ENCODE peak calls at places on chromosomes 5 and 9, in five cellular contexts. D is psoas muscle; V is activated T-cell treated with anti-CD3 and anti-CD28 coated beads for 1 hour; T is CD4-positive, CD25-positive, alpha-beta regulatory T cell; I is tibial nerve. M is an unnamed sample.

GRCh38 chr9:14343948-14344547 is 30.1 kb upstream of the NFIB start:
- DNase-seq in T (no peak), D (peak), V (no peak), I (no peak), M (no peak)

GRCh38 chr9:128558431-128559310 is 6.3 kb downstream of the SPTAN1 start:
- DNase-seq in I (peak), V (no peak), D (peak), T (peak), M (peak)

GRCh38 chr5:57311251-57311650 is 137.4 kb downstream of the GPBP1 start:
- DNase-seq in D (no peak), V (no peak), T (no peak), I (no peak), M (no peak)

GRCh38 chr9:14741369-14741768 is 18.8 kb upstream of the CER1 start:
- DNase-seq in I (no peak), D (no peak), T (no peak), V (no peak), M (no peak)

GRCh38 chr9:90827181-90827866 is 25.7 kb downstream of the SYK start:
- DNase-seq in I (no peak), T (no peak), D (no peak), V (no peak), M (no peak)

GRCh38 chr5:154385236-154385512 is 60.6 kb upstream of the SAP30L start:
- DNase-seq in D (no peak), V (no peak), I (peak), T (no peak), M (no peak)

GRCh38 chr9:14323083-14323968 is 9.4 kb upstream of the NFIB start:
- DNase-seq in V (no peak), I (no peak), D (no peak), T (no peak), M (no peak)

GRCh38 chr9:113536483-113537226 is 73.1 kb downstream of the RGS3 start:
- DNase-seq in T (no peak), I (no peak), D (peak), V (no peak), M (no peak)

GRCh38 chr5:153807796-153808195 is 230.9 kb downstream of the FAM114A2 start:
- DNase-seq in V (no peak), I (no peak), D (no peak), T (no peak), M (no peak)

GRCh38 chr9:95696701-95697100 is 178.8 kb upstream of the ERCC6L2 start:
- DNase-seq in I (no peak), V (no peak), T (no peak), D (no peak), M (no peak)

GRCh38 chr5:171852255-171852681 is 66.7 kb downstream of the SMIM23 start:
- DNase-seq in I (no peak), D (no peak), V (no peak), T (no peak), M (no peak)

GRCh38 chr9:114397219-114397847 is 9.6 kb upstream of the AKNA start:
- DNase-seq in I (no peak), D (no peak), V (no peak), T (no peak), M (no peak)

GRCh38 chr5:158727108-158727507 is 372.6 kb downstream of the EBF1 start:
- DNase-seq in V (no peak), D (peak), T (no peak), I (peak), M (no peak)

GRCh38 chr9:95409650-95410426 is 92.3 kb upstream of the FANCC start:
- DNase-seq in D (no peak), I (no peak), V (no peak), T (no peak), M (peak)